ENCODE peak calls at places on chromosomes 11 and 22, in ten cellular contexts. T is esophagus squamous epithelium, L is GM23338, Z is AG04450, Q is neuronal stem cell, O is epithelial cell of prostate, N is mesenchymal stem cell, F is foreskin keratinocyte, W is tibial nerve, R is HCT116. G is an unnamed sample.

GRCh38 chr11:78449866-78450265 is 32.2 kb upstream of the GAB2 start:
- DNase-seq in R (no peak), F (no peak), Q (no peak), W (no peak), N (peak; percentile 16), T (no peak), L (no peak), Z (no peak), O (no peak), G (peak; percentile 23)

GRCh38 chr22:31344369-31345330 is 1.5 kb downstream of the PATZ1 start:
- DNase-seq in F (no peak), L (peak; percentile 25), T (no peak), W (peak; percentile 49), Q (peak; percentile 18), Z (no peak), R (no peak), O (no peak), N (peak; percentile 52), G (peak; percentile 63)

GRCh38 chr22:41564563-41564962 is 3.8 kb downstream of the CSDC2 start:
- DNase-seq in L (no peak), O (no peak), Z (no peak), W (no peak), F (no peak), T (no peak), R (no peak), Q (no peak), N (peak; percentile 40), G (peak; percentile 43)

GRCh38 chr22:32717337-32718240 is 83.9 kb upstream of the TIMP3 start:
- DNase-seq in Z (peak; percentile 70), T (no peak), N (peak; percentile 68), L (no peak), Q (no peak), O (no peak), R (no peak), F (peak; percentile 85), W (no peak), G (peak; percentile 89)

GRCh38 chr11:35618497-35619029 is 303 bp downstream of the FJX1 start:
- DNase-seq in L (peak; percentile 61), R (no peak), F (no peak), T (no peak), Z (no peak), W (no peak), Q (peak; percentile 43), N (peak; percentile 71), O (no peak), G (peak; percentile 50)

GRCh38 chr11:7252683-7253213 is 1.0 kb downstream of the SYT9 start:
- DNase-seq in O (no peak), Q (peak; percentile 17), W (no peak), L (peak; percentile 55), N (no peak), T (no peak), Z (no peak), R (no peak), F (no peak), G (no peak)

GRCh38 chr22:37197451-37198289 is 9.6 kb upstream of the C1QTNF6 start:
- DNase-seq in Q (no peak), O (peak; percentile 78), N (peak; percentile 87), R (peak; percentile 92), L (no peak), W (no peak), T (no peak), F (peak; percentile 95), Z (no peak), G (no peak)

GRCh38 chr11:13276454-13276851 is 1.1 kb upstream of the BMAL1 start:
- DNase-seq in W (no peak), Q (no peak), O (no peak), Z (no peak), T (no peak), L (no peak), N (no peak), F (no peak), R (no peak), G (no peak)

GRCh38 chr11:130915556-130916237 is 582 bp downstream of the SNX19 start:
- DNase-seq in Q (no peak), N (no peak), T (no peak), F (no peak), O (no peak), W (no peak), R (no peak), Z (no peak), L (peak; percentile 17), G (no peak)

GRCh38 chr11:130913268-130913667 is 3.0 kb downstream of the SNX19 start:
- DNase-seq in L (no peak), O (no peak), Q (no peak), Z (no peak), T (no peak), N (no peak), W (no peak), F (no peak), R (no peak), G (no peak)

GRCh38 chr11:130918081-130918480 is 1.8 kb upstream of the SNX19 start:
- DNase-seq in R (no peak), T (no peak), Z (no peak), Q (no peak), O (no peak), W (no peak), N (no peak), L (no peak), F (no peak), G (no peak)

GRCh38 chr11:130916910-130917309 is 631 bp upstream of the SNX19 start:
- DNase-seq in L (peak; percentile 7), R (no peak), T (no peak), Q (no peak), W (no peak), Z (no peak), F (no peak), O (no peak), N (no peak), G (no peak)

DNA sequence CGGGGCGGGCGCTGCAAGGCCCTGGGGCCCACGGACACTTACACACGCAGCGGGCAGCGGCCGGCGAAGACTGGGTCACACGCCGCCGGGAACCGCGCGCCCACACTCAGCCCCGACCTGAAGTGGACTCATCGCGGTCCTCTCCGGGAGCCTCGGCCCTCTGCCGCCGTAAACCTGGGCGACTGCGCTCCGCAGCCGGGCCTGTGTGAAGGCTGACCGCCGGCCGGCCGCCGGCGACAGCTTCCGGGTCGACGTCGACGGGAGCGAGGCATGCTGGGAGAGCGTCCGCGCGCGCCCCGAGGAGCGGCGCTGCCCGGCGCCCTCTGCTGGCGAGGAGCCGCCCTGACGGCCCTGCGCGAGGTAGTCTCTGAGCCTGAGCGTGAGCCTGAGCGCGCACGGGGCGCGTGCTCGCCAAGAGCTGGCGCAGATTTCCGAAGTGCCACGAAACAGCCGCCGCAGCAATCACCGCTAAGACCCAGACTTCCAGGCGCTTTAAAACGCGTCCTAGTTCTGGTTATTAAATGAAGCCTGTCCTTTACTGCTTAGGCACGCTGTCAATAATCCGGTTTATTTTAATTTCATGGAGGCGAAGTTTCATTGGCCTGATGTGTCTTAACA is at the start of gene SNX19:
- DNase-seq in R (peak; percentile 69), Q (peak; percentile 85), T (peak; percentile 38), L (peak; percentile 92), Z (peak; percentile 63), F (peak; percentile 53), N (peak; percentile 86), O (no peak), W (peak; percentile 76), G (peak; percentile 90)
- H3K27ac ChIP-seq in R (peak within 1 kb of the TSS; percentile 48), Q (no peak within 1 kb of the TSS), T (peak within 1 kb of the TSS; percentile 88), L (no peak within 1 kb of the TSS), Z (peak within 1 kb of the TSS; percentile 77), F (peak within 1 kb of the TSS; percentile 80), N (no peak within 1 kb of the TSS), O (peak within 1 kb of the TSS; percentile 49), W (peak within 1 kb of the TSS; percentile 87), G (peak within 1 kb of the TSS; percentile 92)

GRCh38 chr11:114088216-114088615 is 28.7 kb downstream of the ZBTB16 start:
- DNase-seq in W (no peak), R (no peak), O (no peak), Q (no peak), Z (no peak), F (no peak), L (no peak), T (no peak), N (no peak), G (no peak)

GRCh38 chr11:114090976-114091375 is 31.5 kb downstream of the ZBTB16 start:
- DNase-seq in Q (no peak), O (no peak), F (no peak), R (no peak), N (no peak), T (no peak), W (no peak), L (no peak), Z (no peak), G (no peak)

GRCh38 chr11:114090225-114090624 is 30.7 kb downstream of the ZBTB16 start:
- DNase-seq in O (no peak), W (no peak), Z (no peak), L (no peak), N (no peak), Q (no peak), R (no peak), F (no peak), T (no peak), G (no peak)

GRCh38 chr11:114088836-114089235 is 29.3 kb downstream of the ZBTB16 start:
- DNase-seq in F (no peak), W (no peak), N (no peak), O (no peak), Z (no peak), T (no peak), L (no peak), R (no peak), Q (no peak), G (no peak)

GRCh38 chr11:114089748-114090147 is 30.2 kb downstream of the ZBTB16 start:
- DNase-seq in F (no peak), N (no peak), R (no peak), Q (no peak), L (no peak), W (no peak), T (no peak), Z (no peak), O (no peak), G (no peak)
- H3K27ac ChIP-seq in F (no peak overlapping the region), N (no peak overlapping the region), R (no peak overlapping the region), Q (no peak overlapping the region), L (no peak overlapping the region), W (peak overlapping the region; percentile 83), T (peak overlapping the region; percentile 37), Z (no peak overlapping the region), O (no peak overlapping the region), G (no peak overlapping the region)

DNA sequence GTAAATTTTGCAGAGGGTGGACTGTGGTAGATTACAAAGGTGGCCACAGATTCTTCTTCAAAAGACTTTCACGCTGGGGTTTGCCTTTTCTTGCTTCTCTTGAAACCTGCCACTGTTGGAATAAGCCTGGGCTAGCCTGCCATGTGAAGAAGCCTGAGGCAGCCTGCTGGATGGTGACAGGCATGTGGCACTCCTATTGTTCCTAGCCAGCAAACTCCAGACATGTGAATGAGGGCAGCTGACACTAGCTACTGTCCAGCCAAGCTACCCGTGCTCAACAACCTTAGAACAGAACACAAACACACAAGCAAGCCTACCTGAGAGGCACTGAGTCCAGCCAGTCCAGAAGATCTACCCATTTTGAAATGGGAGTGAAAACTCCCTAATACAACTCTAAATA is 322.7 kb upstream of the LARGE1 start:
- DNase-seq in F (no peak), R (no peak), Q (no peak), N (no peak), W (no peak), O (no peak), L (no peak), Z (no peak), T (no peak), G (no peak)
- H3K27ac ChIP-seq in F (no peak overlapping the region), R (no peak overlapping the region), Q (no peak overlapping the region), N (no peak overlapping the region), W (no peak overlapping the region), O (no peak overlapping the region), L (no peak overlapping the region), Z (no peak overlapping the region), T (no peak overlapping the region), G (no peak overlapping the region)

DNA sequence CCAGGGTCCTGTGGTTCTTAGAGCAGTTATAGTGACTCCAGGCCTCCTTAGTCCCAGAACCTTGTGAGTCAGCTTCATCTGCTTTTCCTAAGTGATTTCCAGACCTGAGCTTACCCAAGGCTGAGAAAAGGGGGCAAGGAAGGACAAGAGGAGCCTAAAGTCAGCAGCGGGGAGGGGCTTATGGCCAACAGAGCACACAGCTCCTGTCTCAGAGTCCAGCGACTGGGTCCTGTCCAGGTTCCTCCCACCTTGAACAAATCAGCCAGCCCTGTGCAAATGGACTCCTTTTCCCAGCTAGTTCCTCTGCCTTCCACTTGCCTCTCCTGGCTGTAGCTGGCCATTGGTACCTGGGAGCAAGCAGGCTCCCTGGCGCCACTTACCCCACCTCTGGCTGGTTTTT is 10.9 kb downstream of the BACE1 start:
- DNase-seq in O (no peak), Q (no peak), T (no peak), Z (no peak), N (no peak), F (no peak), R (no peak), W (no peak), L (no peak), G (no peak)
- H3K27ac ChIP-seq in O (no peak overlapping the region), Q (no peak overlapping the region), T (no peak overlapping the region), Z (no peak overlapping the region), N (no peak overlapping the region), F (no peak overlapping the region), R (no peak overlapping the region), W (no peak overlapping the region), L (no peak overlapping the region), G (no peak overlapping the region)